ENCODE peak calls at places on chromosome 16, in ten cellular contexts. O is heart right ventricle; J is thoracic aorta; C is ascending aorta; P is gastrocnemius medialis; U is CD8-positive, alpha-beta T cell; D is fibroblast of mammary gland; Y is astrocyte of the cerebellum; S is GM23338; V is mucosa of descending colon. G is an unnamed sample.
A peak's percentile ranks its signal among the peaks of the same experiment; 100 is the strongest.

GRCh38 chr16:1787322-1788094 is 4.7 kb downstream of the NUBP2 start:
- DNase-seq in O (peak; percentile 4), J (no peak), C (peak; percentile 5), P (no peak), U (no peak), D (no peak), Y (no peak), S (no peak), V (peak; percentile 22), G (no peak)

GRCh38 chr16:67782567-67783352 is 23.6 kb downstream of the RANBP10 start:
- DNase-seq in O (no peak), J (no peak), C (no peak), P (no peak), U (no peak), D (no peak), Y (no peak), S (no peak), V (no peak), G (no peak)

GRCh38 chr16:27754788-27755690 is 205.1 kb downstream of the KATNIP start:
- DNase-seq in O (no peak), J (no peak), C (no peak), P (no peak), U (no peak), D (no peak), Y (no peak), S (no peak), V (no peak), G (no peak)

GRCh38 chr16:60945225-60945624 is 1091.0 kb downstream of the CDH8 start:
- DNase-seq in O (peak; percentile 6), J (no peak), C (no peak), P (no peak), U (no peak), D (peak; percentile 0), Y (peak; percentile 8), S (peak; percentile 75), V (no peak), G (no peak)

GRCh38 chr16:19588661-19589060 is 33.2 kb downstream of the VPS35L start:
- DNase-seq in O (no peak), J (no peak), C (no peak), P (no peak), U (no peak), D (peak; percentile 16), Y (no peak), S (no peak), V (no peak), G (no peak)

GRCh38 chr16:81405702-81406113 is 38.9 kb upstream of the CMIP start:
- DNase-seq in O (no peak), J (no peak), C (no peak), P (no peak), U (no peak), D (peak; percentile 70), Y (peak; percentile 90), S (peak; percentile 69), V (no peak), G (no peak)

GRCh38 chr16:85986931-85987749 is 88.2 kb downstream of the IRF8 start:
- DNase-seq in O (no peak), J (no peak), C (no peak), P (no peak), U (peak; percentile 72), D (no peak), Y (no peak), S (peak; percentile 66), V (peak; percentile 68), G (no peak)

GRCh38 chr16:49068224-49068623 is 213.4 kb downstream of the CBLN1 start:
- DNase-seq in O (no peak), J (no peak), C (no peak), P (no peak), U (no peak), D (no peak), Y (no peak), S (no peak), V (no peak), G (no peak)

GRCh38 chr16:14564323-14564722 is 65.7 kb downstream of the PARN start:
- DNase-seq in O (no peak), J (no peak), C (no peak), P (no peak), U (no peak), D (no peak), Y (no peak), S (peak; percentile 8), V (peak; percentile 55), G (no peak)

GRCh38 chr16:49997721-49998251 is 27.2 kb upstream of the CNEP1R1 start:
- DNase-seq in O (no peak), J (no peak), C (no peak), P (no peak), U (no peak), D (no peak), Y (no peak), S (no peak), V (no peak), G (no peak)

GRCh38 chr16:68528686-68529379 is 10.3 kb upstream of the ZFP90 start:
- DNase-seq in O (peak; percentile 80), J (peak; percentile 51), C (peak; percentile 33), P (peak; percentile 66), U (peak; percentile 93), D (peak; percentile 73), Y (peak; percentile 55), S (peak; percentile 93), V (peak; percentile 92), G (peak; percentile 60)

GRCh38 chr16:84532299-84532724 is 27.9 kb upstream of the MEAK7 start:
- DNase-seq in O (peak; percentile 62), J (peak; percentile 42), C (no peak), P (peak; percentile 41), U (no peak), D (peak; percentile 96), Y (peak; percentile 74), S (peak; percentile 90), V (peak; percentile 43), G (no peak)

GRCh38 chr16:10390330-10390729 is 4.5 kb downstream of the ATF7IP2 start:
- DNase-seq in O (no peak), J (no peak), C (no peak), P (no peak), U (no peak), D (no peak), Y (no peak), S (no peak), V (no peak), G (no peak)

GRCh38 chr16:10390867-10391266 is 5.0 kb downstream of the ATF7IP2 start:
- DNase-seq in O (no peak), J (no peak), C (no peak), P (no peak), U (no peak), D (no peak), Y (no peak), S (no peak), V (no peak), G (no peak)

GRCh38 chr16:10387378-10387681 is 1.5 kb downstream of the ATF7IP2 start:
- DNase-seq in O (no peak), J (no peak), C (no peak), P (no peak), U (no peak), D (no peak), Y (no peak), S (no peak), V (no peak), G (no peak)

GRCh38 chr16:10386517-10387377 is 886 bp downstream of the ATF7IP2 start:
- DNase-seq in O (no peak), J (no peak), C (no peak), P (no peak), U (no peak), D (peak; percentile 24), Y (no peak), S (no peak), V (no peak), G (no peak)

GRCh38 chr16:10388987-10389386 is 3.1 kb downstream of the ATF7IP2 start:
- DNase-seq in O (no peak), J (no peak), C (no peak), P (no peak), U (no peak), D (no peak), Y (no peak), S (no peak), V (no peak), G (no peak)
- H3K4me3 ChIP-seq in O (no peak overlapping the region), J (no peak overlapping the region), C (no peak overlapping the region), P (no peak overlapping the region), U (no peak overlapping the region), D (no peak overlapping the region), Y (no peak overlapping the region), S (no peak overlapping the region), V (no peak overlapping the region), G (no peak overlapping the region)

GRCh38 chr16:8567355-8568230 is 22.7 kb downstream of the TMEM114 start:
- DNase-seq in O (peak; percentile 70), J (peak; percentile 25), C (peak; percentile 37), P (peak; percentile 29), U (peak; percentile 83), D (peak; percentile 92), Y (peak; percentile 88), S (peak; percentile 98), V (peak; percentile 78), G (peak; percentile 81)
- TF ChIP-seq CTCF in O (peak; percentile 98), J (peak; percentile 99), C (peak; percentile 97), P (peak; percentile 88), U (peak; percentile 98), D (peak; percentile 98), Y (peak; percentile 99), S (peak; percentile 99), V (peak; percentile 85), G (peak; percentile 99)

GRCh38 chr16:12315330-12316138 is 339.0 kb downstream of the SNX29 start:
- DNase-seq in O (no peak), J (no peak), C (no peak), P (no peak), U (no peak), D (no peak), Y (no peak), S (no peak), V (no peak), G (no peak)
- H3K4me3 ChIP-seq in O (no peak overlapping the region), J (no peak overlapping the region), C (no peak overlapping the region), P (no peak overlapping the region), U (no peak overlapping the region), D (no peak overlapping the region), Y (no peak overlapping the region), S (no peak overlapping the region), V (no peak overlapping the region), G (no peak overlapping the region)

GRCh38 chr16:3878610-3879009 is 1.9 kb downstream of the CREBBP start:
- DNase-seq in O (no peak), J (no peak), C (no peak), P (no peak), U (no peak), D (peak; percentile 35), Y (no peak), S (no peak), V (no peak), G (no peak)

GRCh38 chr16:3879887-3880564 is 487 bp downstream of the CREBBP start:
- DNase-seq in O (peak; percentile 75), J (no peak), C (no peak), P (peak; percentile 56), U (peak; percentile 82), D (peak; percentile 45), Y (no peak), S (peak; percentile 68), V (peak; percentile 83), G (no peak)

GRCh38 chr16:3881499-3881995 is 1.0 kb upstream of the CREBBP start:
- DNase-seq in O (no peak), J (no peak), C (no peak), P (no peak), U (no peak), D (no peak), Y (no peak), S (peak; percentile 48), V (peak; percentile 44), G (no peak)

GRCh38 chr16:3880623-3881498 is at the start of gene CREBBP:
- DNase-seq in O (peak; percentile 84), J (peak; percentile 28), C (peak; percentile 27), P (peak; percentile 70), U (peak; percentile 93), D (peak; percentile 74), Y (peak; percentile 62), S (peak; percentile 94), V (peak; percentile 93), G (peak; percentile 43)

GRCh38 chr16:3879258-3879886 is 1.1 kb downstream of the CREBBP start:
- DNase-seq in O (peak; percentile 28), J (no peak), C (no peak), P (no peak), U (no peak), D (no peak), Y (no peak), S (peak; percentile 44), V (no peak), G (no peak)
- TF ChIP-seq CTCF in O (no peak), J (no peak), C (no peak), P (no peak), U (no peak), D (no peak), Y (no peak), S (no peak), V (no peak), G (no peak)